ENCODE peak calls at places on chromosomes 3 and 15, in seven cellular contexts. One of them, this sample, is unnamed.
A peak's percentile ranks its signal among the peaks of the same experiment; 100 is the strongest.

GRCh38 chr15:81899024-81899423 is 146.8 kb downstream of the MEX3B start:
- DNase-seq in A172: no peak
- DNase-seq in NCI-H1930: no peak
- DNase-seq in globus pallidus: no peak
- DNase-seq in mesothelial cell of epicardium: no peak
- DNase-seq in fibroblast of the conjunctiva: no peak
- DNase-seq in putamen: no peak
- DNase-seq in this sample: no peak

GRCh38 chr3:72997421-72997961 is 880 bp downstream of the PPP4R2 start:
- DNase-seq in fibroblast of the conjunctiva: peak; percentile 47
- DNase-seq in NCI-H1930: no peak
- DNase-seq in A172: peak; percentile 56
- DNase-seq in mesothelial cell of epicardium: no peak
- DNase-seq in putamen: peak; percentile 53
- DNase-seq in globus pallidus: peak; percentile 73
- DNase-seq in this sample: peak; percentile 8

GRCh38 chr15:65406402-65407000 is 16.2 kb downstream of the IGDCC4 start:
- DNase-seq in putamen: no peak
- DNase-seq in mesothelial cell of epicardium: no peak
- DNase-seq in globus pallidus: no peak
- DNase-seq in fibroblast of the conjunctiva: no peak
- DNase-seq in A172: no peak
- DNase-seq in NCI-H1930: no peak
- DNase-seq in this sample: no peak

GRCh38 chr3:126522363-126522788 is 1.6 kb upstream of the CHST13 start:
- DNase-seq in putamen: peak; percentile 32
- DNase-seq in fibroblast of the conjunctiva: peak; percentile 5
- DNase-seq in globus pallidus: peak; percentile 16
- DNase-seq in mesothelial cell of epicardium: no peak
- DNase-seq in A172: peak; percentile 40
- DNase-seq in NCI-H1930: peak; percentile 51
- DNase-seq in this sample: peak; percentile 84

GRCh38 chr3:37139567-37140052 is 34.8 kb downstream of the LRRFIP2 start:
- DNase-seq in NCI-H1930: no peak
- DNase-seq in mesothelial cell of epicardium: no peak
- DNase-seq in fibroblast of the conjunctiva: no peak
- DNase-seq in globus pallidus: no peak
- DNase-seq in A172: no peak
- DNase-seq in putamen: no peak
- DNase-seq in this sample: no peak

GRCh38 chr15:52976050-52976449 is 185.9 kb upstream of the ONECUT1 start:
- DNase-seq in NCI-H1930: no peak
- DNase-seq in A172: no peak
- DNase-seq in fibroblast of the conjunctiva: no peak
- DNase-seq in mesothelial cell of epicardium: no peak
- DNase-seq in globus pallidus: no peak
- DNase-seq in putamen: no peak
- DNase-seq in this sample: no peak

GRCh38 chr3:53198996-53199395 is 38.0 kb downstream of the PRKCD start:
- DNase-seq in putamen: no peak
- DNase-seq in A172: no peak
- DNase-seq in fibroblast of the conjunctiva: no peak
- DNase-seq in mesothelial cell of epicardium: no peak
- DNase-seq in globus pallidus: no peak
- DNase-seq in NCI-H1930: no peak
- DNase-seq in this sample: no peak

GRCh38 chr15:27806396-27806795 is 292.7 kb downstream of the OCA2 start:
- DNase-seq in globus pallidus: no peak
- DNase-seq in NCI-H1930: no peak
- DNase-seq in mesothelial cell of epicardium: no peak
- DNase-seq in A172: no peak
- DNase-seq in fibroblast of the conjunctiva: no peak
- DNase-seq in putamen: no peak
- DNase-seq in this sample: no peak

GRCh38 chr15:67884009-67884408 is 44.2 kb upstream of the RNU6-1 start:
- DNase-seq in NCI-H1930: no peak
- DNase-seq in fibroblast of the conjunctiva: no peak
- DNase-seq in putamen: no peak
- DNase-seq in globus pallidus: no peak
- DNase-seq in mesothelial cell of epicardium: no peak
- DNase-seq in A172: no peak
- DNase-seq in this sample: no peak

GRCh38 chr3:141093971-141094401 is 42.8 kb downstream of the SPSB4 start:
- DNase-seq in mesothelial cell of epicardium: no peak
- DNase-seq in fibroblast of the conjunctiva: no peak
- DNase-seq in NCI-H1930: no peak
- DNase-seq in A172: no peak
- DNase-seq in globus pallidus: no peak
- DNase-seq in putamen: no peak
- DNase-seq in this sample: no peak

GRCh38 chr3:37859908-37860199 is 1.8 kb upstream of the CTDSPL start:
- DNase-seq in globus pallidus: no peak
- DNase-seq in putamen: no peak
- DNase-seq in NCI-H1930: no peak
- DNase-seq in mesothelial cell of epicardium: no peak
- DNase-seq in fibroblast of the conjunctiva: no peak
- DNase-seq in A172: no peak
- DNase-seq in this sample: no peak

GRCh38 chr15:65377105-65377975 is 462 bp downstream of the IGDCC3 start:
- DNase-seq in globus pallidus: peak; percentile 48
- DNase-seq in putamen: no peak
- DNase-seq in A172: peak; percentile 5
- DNase-seq in mesothelial cell of epicardium: peak; percentile 55
- DNase-seq in fibroblast of the conjunctiva: no peak
- DNase-seq in NCI-H1930: no peak
- DNase-seq in this sample: peak; percentile 37

GRCh38 chr3:160473233-160473632 is 23.6 kb upstream of the TRIM59 start:
- DNase-seq in A172: no peak
- DNase-seq in globus pallidus: no peak
- DNase-seq in putamen: no peak
- DNase-seq in fibroblast of the conjunctiva: peak; percentile 20
- DNase-seq in NCI-H1930: no peak
- DNase-seq in mesothelial cell of epicardium: no peak
- DNase-seq in this sample: no peak

GRCh38 chr3:47908744-47909143 is 105.8 kb downstream of the DHX30 start:
- DNase-seq in putamen: no peak
- DNase-seq in A172: no peak
- DNase-seq in fibroblast of the conjunctiva: no peak
- DNase-seq in globus pallidus: no peak
- DNase-seq in NCI-H1930: no peak
- DNase-seq in mesothelial cell of epicardium: no peak
- DNase-seq in this sample: no peak

GRCh38 chr3:110773413-110773954 is 298.1 kb upstream of the NECTIN3 start:
- DNase-seq in fibroblast of the conjunctiva: peak; percentile 78
- DNase-seq in mesothelial cell of epicardium: no peak
- DNase-seq in NCI-H1930: no peak
- DNase-seq in A172: peak; percentile 57
- DNase-seq in globus pallidus: no peak
- DNase-seq in putamen: no peak
- DNase-seq in this sample: no peak

GRCh38 chr15:100093211-100094126 is 248.3 kb downstream of the ADAMTS17 start:
- DNase-seq in mesothelial cell of epicardium: no peak
- DNase-seq in globus pallidus: no peak
- DNase-seq in fibroblast of the conjunctiva: no peak
- DNase-seq in NCI-H1930: no peak
- DNase-seq in A172: no peak
- DNase-seq in putamen: no peak
- DNase-seq in this sample: no peak

GRCh38 chr3:12681586-12682371 is 17.9 kb upstream of the RAF1 start:
- DNase-seq in A172: peak; percentile 48
- DNase-seq in putamen: peak; percentile 24
- DNase-seq in NCI-H1930: no peak
- DNase-seq in fibroblast of the conjunctiva: peak; percentile 27
- DNase-seq in globus pallidus: peak; percentile 57
- DNase-seq in mesothelial cell of epicardium: no peak
- DNase-seq in this sample: no peak

GRCh38 chr3:37262816-37263393 is 88.5 kb upstream of the LRRFIP2 start:
- DNase-seq in A172: peak; percentile 42
- DNase-seq in fibroblast of the conjunctiva: no peak
- DNase-seq in globus pallidus: no peak
- DNase-seq in putamen: no peak
- DNase-seq in mesothelial cell of epicardium: no peak
- DNase-seq in NCI-H1930: no peak
- DNase-seq in this sample: no peak

GRCh38 chr15:37058316-37058985 is 41.9 kb downstream of the MEIS2 start:
- DNase-seq in putamen: no peak
- DNase-seq in A172: no peak
- DNase-seq in NCI-H1930: no peak
- DNase-seq in globus pallidus: no peak
- DNase-seq in fibroblast of the conjunctiva: no peak
- DNase-seq in mesothelial cell of epicardium: no peak
- DNase-seq in this sample: no peak

GRCh38 chr15:71278989-71279756 is 163.9 kb downstream of the THSD4 start:
- DNase-seq in fibroblast of the conjunctiva: peak; percentile 95
- DNase-seq in globus pallidus: no peak
- DNase-seq in A172: peak; percentile 79
- DNase-seq in NCI-H1930: no peak
- DNase-seq in mesothelial cell of epicardium: peak; percentile 40
- DNase-seq in putamen: no peak
- DNase-seq in this sample: no peak

GRCh38 chr3:73625124-73625665 is 454 bp upstream of the PDZRN3 start:
- DNase-seq in NCI-H1930: no peak
- DNase-seq in A172: no peak
- DNase-seq in globus pallidus: no peak
- DNase-seq in fibroblast of the conjunctiva: no peak
- DNase-seq in mesothelial cell of epicardium: no peak
- DNase-seq in putamen: no peak
- DNase-seq in this sample: no peak

GRCh38 chr3:131075632-131076328 is 49.1 kb downstream of the NEK11 start:
- DNase-seq in fibroblast of the conjunctiva: no peak
- DNase-seq in mesothelial cell of epicardium: no peak
- DNase-seq in putamen: no peak
- DNase-seq in A172: no peak
- DNase-seq in NCI-H1930: no peak
- DNase-seq in globus pallidus: no peak
- DNase-seq in this sample: no peak

This sample was measured in cerebellum.